ENCODE peak calls at places on chromosomes 1 and 21, in four cellular contexts. K, Z, B and P are unnamed samples.

GRCh38 chr1:55456961-55457360 is 241.8 kb upstream of the USP24 start:
- DNase-seq in K (no peak), Z (no peak), B (no peak), P (no peak)

GRCh38 chr1:169060010-169060722 is 46.3 kb upstream of the ATP1B1 start:
- DNase-seq in K (no peak), B (no peak), Z (peak), P (peak)

GRCh38 chr1:241640867-241641542 is 836 bp upstream of the CHML start:
- DNase-seq in Z (peak), K (no peak), B (no peak), P (peak)

GRCh38 chr1:31696246-31696645 is 7.6 kb downstream of the COL16A1 start:
- DNase-seq in K (no peak), B (no peak), Z (no peak), P (no peak)

GRCh38 chr1:208036177-208036808 is 125.4 kb upstream of the CD34 start:
- DNase-seq in B (no peak), Z (peak), K (peak), P (peak)

GRCh38 chr1:4962836-4963235 is 308.4 kb downstream of the AJAP1 start:
- DNase-seq in B (no peak), Z (no peak), K (no peak), P (no peak)

GRCh38 chr1:23343246-23344110 is 606 bp downstream of the HNRNPR start:
- DNase-seq in Z (peak), B (no peak), K (peak), P (peak)

GRCh38 chr1:33099290-33100118 is 18.6 kb downstream of the AZIN2 start:
- DNase-seq in B (no peak), K (no peak), Z (no peak), P (no peak)

GRCh38 chr1:230797376-230798186 is 50.4 kb downstream of the CAPN9 start:
- DNase-seq in B (no peak), Z (peak), K (peak), P (peak)

GRCh38 chr1:179175011-179175934 is 54.2 kb downstream of the ABL2 start:
- DNase-seq in K (no peak), B (no peak), Z (no peak), P (no peak)

GRCh38 chr1:204530932-204531331 is 14.7 kb downstream of the MDM4 start:
- DNase-seq in K (no peak), B (no peak), Z (no peak), P (no peak)

GRCh38 chr1:232952514-232953175 is 2.2 kb downstream of the NTPCR start:
- DNase-seq in Z (peak), K (peak), B (peak), P (peak)

GRCh38 chr1:906532-907420 is 16.9 kb upstream of the SAMD11 start:
- DNase-seq in Z (no peak), K (peak), B (no peak), P (peak)

GRCh38 chr1:8439015-8439702 is 121.2 kb downstream of the SLC45A1 start:
- DNase-seq in Z (peak), K (peak), B (no peak), P (no peak)

DNA sequence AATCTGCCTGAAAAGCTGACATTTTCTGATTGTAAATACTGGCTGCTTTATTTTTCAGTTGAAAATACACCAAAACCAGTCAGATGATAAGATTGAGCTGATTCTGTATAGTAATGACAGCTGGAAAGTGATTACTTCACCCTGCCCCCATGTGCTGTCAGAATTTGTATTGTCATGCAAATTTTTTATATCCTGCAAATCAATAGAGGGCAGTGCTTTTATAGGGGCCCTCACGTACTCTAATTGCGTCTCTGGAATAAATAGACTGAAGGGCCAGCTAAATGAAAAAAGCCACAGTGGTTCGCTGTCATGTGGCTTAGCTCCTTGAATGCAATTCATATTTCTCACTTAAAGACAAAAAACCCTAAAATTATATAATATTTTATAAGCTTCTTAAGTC is 208.6 kb downstream of the LHX8 start:
- DNase-seq in K (no peak), Z (no peak), B (no peak), P (no peak)
- TF ChIP-seq CHD2 in K (no peak), Z (no peak), B (no peak), P (no peak)

GRCh38 chr1:89762801-89763648 is 57.8 kb upstream of the LRRC8D start:
- DNase-seq in B (peak), K (peak), Z (peak), P (peak)
- TF ChIP-seq PHF8 in B (no peak), K (peak), Z (no peak), P (no peak)

GRCh38 chr1:181475580-181475979 is 7.7 kb upstream of the CACNA1E start:
- DNase-seq in Z (no peak), B (no peak), K (no peak), P (no peak)
- H3K4me3 ChIP-seq in Z (no peak), B (no peak), K (no peak), P (no peak)

GRCh38 chr1:206637605-206638004 is 2.3 kb downstream of the DYRK3 start:
- DNase-seq in K (no peak), Z (no peak), B (no peak), P (no peak)

GRCh38 chr1:206633708-206634121 is 1.6 kb upstream of the DYRK3 start:
- DNase-seq in K (no peak), B (no peak), Z (no peak), P (no peak)

GRCh38 chr1:206634365-206635079 is 814 bp upstream of the DYRK3 start:
- DNase-seq in B (no peak), Z (peak), K (peak), P (peak)

GRCh38 chr1:206635080-206635982 is at the start of gene DYRK3:
- DNase-seq in Z (peak), K (peak), B (peak), P (peak)

GRCh38 chr1:206635983-206636354 is 633 bp downstream of the DYRK3 start:
- DNase-seq in K (no peak), Z (no peak), B (no peak), P (peak)
- TF ChIP-seq CHD2 in K (no peak), Z (no peak), B (no peak), P (no peak)

GRCh38 chr1:3717715-3718601 is 34.3 kb upstream of the CCDC27 start:
- DNase-seq in Z (peak), B (no peak), K (peak), P (no peak)

GRCh38 chr1:3722846-3723245 is 29.4 kb upstream of the CCDC27 start:
- DNase-seq in B (no peak), K (no peak), Z (no peak), P (no peak)

GRCh38 chr1:3725366-3725765 is 26.9 kb upstream of the CCDC27 start:
- DNase-seq in K (no peak), B (no peak), Z (no peak), P (no peak)

GRCh38 chr1:3718764-3719163 is 33.5 kb upstream of the CCDC27 start:
- DNase-seq in B (no peak), Z (no peak), K (no peak), P (no peak)

DNA sequence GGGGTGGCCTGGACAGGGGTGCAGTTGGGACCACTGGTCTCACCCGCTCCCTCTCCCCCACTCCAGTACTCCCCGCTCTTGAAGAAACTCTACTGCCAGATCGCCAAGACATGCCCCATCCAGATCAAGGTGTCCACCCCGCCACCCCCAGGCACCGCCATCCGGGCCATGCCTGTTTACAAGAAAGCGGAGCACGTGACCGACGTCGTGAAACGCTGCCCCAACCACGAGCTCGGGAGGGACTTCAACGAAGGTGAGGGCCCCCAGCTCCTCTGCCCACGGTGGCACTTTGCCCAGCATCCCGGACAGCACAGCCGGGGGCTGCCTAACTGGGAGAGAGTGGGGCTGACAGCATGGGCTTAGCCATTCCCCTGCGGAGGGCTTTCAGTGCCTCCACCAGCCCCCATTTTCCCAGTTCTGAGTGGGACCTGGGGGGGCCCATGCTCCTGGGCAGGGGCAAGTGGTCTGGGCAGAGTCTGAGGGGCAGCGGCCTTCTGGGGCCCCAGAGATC is 30.2 kb upstream of the CCDC27 start:
- DNase-seq in K (no peak), B (no peak), Z (no peak), P (no peak)
- TF ChIP-seq PHF8 in K (no peak), B (no peak), Z (no peak), P (no peak)

GRCh38 chr1:159000070-159000409 is 9.7 kb upstream of the IFI16 start:
- DNase-seq in Z (no peak), K (no peak), B (no peak), P (no peak)

GRCh38 chr1:158998037-158998780 is 11.5 kb upstream of the IFI16 start:
- DNase-seq in K (no peak), B (no peak), Z (no peak), P (no peak)

GRCh38 chr1:158999301-159000069 is 10.2 kb upstream of the IFI16 start:
- DNase-seq in K (no peak), Z (no peak), B (peak), P (peak)

GRCh38 chr1:158998781-158999161 is 10.9 kb upstream of the IFI16 start:
- DNase-seq in Z (peak), K (peak), B (no peak), P (peak)

GRCh38 chr1:159000627-159001026 is 9.1 kb upstream of the IFI16 start:
- DNase-seq in Z (no peak), K (peak), B (no peak), P (no peak)
- H3K4me3 ChIP-seq in Z (no peak), K (no peak), B (peak), P (no peak)

GRCh38 chr21:35581640-35582039 is 478.7 kb downstream of the SETD4 start:
- DNase-seq in K (no peak), Z (no peak), B (no peak), P (no peak)

GRCh38 chr21:35579520-35580293 is 480.6 kb downstream of the SETD4 start:
- DNase-seq in Z (no peak), K (no peak), B (no peak), P (no peak)

GRCh38 chr21:35578831-35579470 is 481.4 kb downstream of the SETD4 start:
- DNase-seq in Z (peak), B (no peak), K (no peak), P (no peak)

GRCh38 chr21:35575280-35575915 is 484.9 kb downstream of the SETD4 start:
- DNase-seq in K (no peak), Z (no peak), B (no peak), P (no peak)

GRCh38 chr21:35578350-35578782 is 482.0 kb downstream of the SETD4 start:
- DNase-seq in B (no peak), K (no peak), Z (no peak), P (no peak)
- TF ChIP-seq CHD2 in B (no peak), K (no peak), Z (no peak), P (no peak)